ENCODE peak calls at places on chromosomes 4 and X, in four cellular contexts. W is CD8-positive, alpha-beta memory T cell; S is neuronal stem cell; B is psoas muscle. L is an unnamed sample.

GRCh38 chr4:8671712-8672290 is 79.2 kb downstream of the CPZ start:
- DNase-seq in W (no peak), B (no peak), S (no peak), L (no peak)

GRCh38 chr4:165308174-165308573 is 19.3 kb upstream of the MSMO1 start:
- DNase-seq in W (no peak), S (no peak), B (no peak), L (no peak)

GRCh38 chrX:154294791-154295580 is at the start of gene TEX28:
- DNase-seq in S (no peak), B (no peak), W (no peak), L (no peak)

GRCh38 chr4:74934016-74934821 is 1.3 kb downstream of the PARM1 start:
- DNase-seq in B (peak), S (no peak), W (no peak), L (no peak)

GRCh38 chrX:112865464-112866025 is 24.9 kb upstream of the AMOT start:
- DNase-seq in B (no peak), W (no peak), S (no peak), L (no peak)

GRCh38 chr4:123466080-123466785 is 69.6 kb downstream of the SPRY1 start:
- DNase-seq in S (no peak), W (no peak), B (no peak), L (no peak)

GRCh38 chr4:93396274-93396673 is 432.3 kb upstream of the ATOH1 start:
- DNase-seq in W (no peak), B (no peak), S (no peak), L (no peak)

GRCh38 chr4:158809611-158810486 is 41.0 kb downstream of the FNIP2 start:
- DNase-seq in S (no peak), W (peak), B (no peak), L (no peak)

GRCh38 chr4:129808242-129808641 is 712.3 kb downstream of the C4orf33 start:
- DNase-seq in W (no peak), S (no peak), B (no peak), L (no peak)

GRCh38 chr4:9898596-9899345 is 117.3 kb downstream of the DRD5 start:
- DNase-seq in W (no peak), B (no peak), S (peak), L (no peak)

GRCh38 chr4:145528601-145529000 is 46.9 kb downstream of the SMAD1 start:
- DNase-seq in S (no peak), W (no peak), B (no peak), L (no peak)

GRCh38 chrX:155767101-155767878 is 113.9 kb upstream of the VAMP7 start:
- DNase-seq in W (peak), S (peak), B (peak), L (no peak)

GRCh38 chrX:111483140-111483539 is 28.3 kb upstream of the SERTM2 start:
- DNase-seq in B (no peak), S (no peak), W (no peak), L (no peak)

GRCh38 chr4:17366496-17366895 is 145.4 kb downstream of the QDPR start:
- DNase-seq in W (no peak), B (no peak), S (no peak), L (no peak)

GRCh38 chrX:150610038-150610437 is 41.6 kb downstream of the MTM1 start:
- DNase-seq in B (no peak), S (no peak), W (no peak), L (no peak)

GRCh38 chr4:56424697-56425514 is 10.5 kb downstream of the PPAT start:
- DNase-seq in B (no peak), W (peak), S (no peak), L (no peak)

GRCh38 chr4:1910643-1911042 is 39.5 kb downstream of the NSD2 start:
- DNase-seq in B (no peak), W (no peak), S (peak), L (no peak)

GRCh38 chr4:35151816-35152572 is 1092.3 kb downstream of the ARAP2 start:
- DNase-seq in S (no peak), W (no peak), B (no peak), L (no peak)

GRCh38 chrX:102067966-102068723 is 57.3 kb upstream of the TCEAL2 start:
- DNase-seq in S (no peak), B (no peak), W (no peak), L (no peak)

GRCh38 chr4:43047044-43047443 is 154.5 kb downstream of the GRXCR1 start:
- DNase-seq in W (no peak), S (no peak), B (no peak), L (no peak)

GRCh38 chrX:130625381-130625780 is 223.6 kb downstream of the RBMX2 start:
- DNase-seq in S (no peak), W (no peak), B (no peak), L (no peak)

GRCh38 chr4:139227729-139228404 is 50.8 kb upstream of the ELF2 start:
- DNase-seq in W (no peak), S (no peak), B (no peak), L (no peak)

GRCh38 chr4:78362310-78362709 is 189.3 kb upstream of the ANXA3 start:
- DNase-seq in W (no peak), S (no peak), B (no peak), L (no peak)

GRCh38 chr4:985123-985830 is 1.6 kb upstream of the IDUA start:
- DNase-seq in W (peak), B (peak), S (no peak), L (no peak)

GRCh38 chr4:143254479-143255216 is 69.9 kb downstream of the USP38 start:
- DNase-seq in S (no peak), B (no peak), W (no peak), L (no peak)

GRCh38 chr4:38917481-38918025 is 49.9 kb downstream of the FAM114A1 start:
- DNase-seq in B (no peak), W (no peak), S (no peak), L (no peak)

GRCh38 chr4:184487503-184487902 is 13.2 kb upstream of the IRF2 start:
- DNase-seq in B (no peak), S (no peak), W (no peak), L (no peak)

GRCh38 chrX:140440891-140441290 is 64.0 kb downstream of the SOX3 start:
- DNase-seq in W (no peak), S (no peak), B (no peak), L (no peak)

GRCh38 chrX:54865208-54865607 is 55.4 kb upstream of the TRO start:
- DNase-seq in B (no peak), W (no peak), S (no peak), L (no peak)

GRCh38 chr4:181957088-181957487 is 286.1 kb upstream of the TENM3 start:
- DNase-seq in S (no peak), W (no peak), B (no peak), L (no peak)

GRCh38 chr4:56641494-56642051 is 39.5 kb downstream of the HOPX start:
- DNase-seq in S (no peak), B (no peak), W (no peak), L (peak)

GRCh38 chr4:165909947-165910346 is 36.9 kb downstream of the TLL1 start:
- DNase-seq in B (no peak), W (no peak), S (no peak), L (no peak)

GRCh38 chrX:118016422-118016821 is 100.2 kb downstream of the KLHL13 start:
- DNase-seq in S (no peak), B (no peak), W (no peak), L (no peak)

GRCh38 chr4:88275516-88275915 is 8.8 kb downstream of the PPM1K start:
- DNase-seq in W (no peak), S (no peak), B (no peak), L (no peak)

GRCh38 chr4:103915224-103915869 is 195.6 kb upstream of the TACR3 start:
- DNase-seq in S (no peak), B (no peak), W (no peak), L (no peak)

GRCh38 chr4:80307183-80307735 is 28.3 kb upstream of the CFAP299 start:
- DNase-seq in W (no peak), B (no peak), S (no peak), L (no peak)
- H3K27ac ChIP-seq in W (no peak), B (no peak), S (no peak), L (peak)

GRCh38 chrX:37986893-37987292 is 19.5 kb upstream of the SYTL5 start:
- DNase-seq in B (no peak), S (no peak), W (no peak), L (no peak)
- H3K27ac ChIP-seq in B (no peak), S (no peak), W (no peak), L (no peak)

GRCh38 chrX:11462136-11462535 is 168.9 kb downstream of the AMELX start:
- DNase-seq in B (no peak), W (no peak), S (no peak), L (no peak)
- H3K27ac ChIP-seq in B (no peak), W (no peak), S (no peak), L (no peak)

GRCh38 chr4:85595098-85595775 is 120.3 kb downstream of the ARHGAP24 start:
- DNase-seq in B (no peak), W (no peak), S (no peak), L (no peak)
- H3K27ac ChIP-seq in B (no peak), W (no peak), S (no peak), L (no peak)

DNA sequence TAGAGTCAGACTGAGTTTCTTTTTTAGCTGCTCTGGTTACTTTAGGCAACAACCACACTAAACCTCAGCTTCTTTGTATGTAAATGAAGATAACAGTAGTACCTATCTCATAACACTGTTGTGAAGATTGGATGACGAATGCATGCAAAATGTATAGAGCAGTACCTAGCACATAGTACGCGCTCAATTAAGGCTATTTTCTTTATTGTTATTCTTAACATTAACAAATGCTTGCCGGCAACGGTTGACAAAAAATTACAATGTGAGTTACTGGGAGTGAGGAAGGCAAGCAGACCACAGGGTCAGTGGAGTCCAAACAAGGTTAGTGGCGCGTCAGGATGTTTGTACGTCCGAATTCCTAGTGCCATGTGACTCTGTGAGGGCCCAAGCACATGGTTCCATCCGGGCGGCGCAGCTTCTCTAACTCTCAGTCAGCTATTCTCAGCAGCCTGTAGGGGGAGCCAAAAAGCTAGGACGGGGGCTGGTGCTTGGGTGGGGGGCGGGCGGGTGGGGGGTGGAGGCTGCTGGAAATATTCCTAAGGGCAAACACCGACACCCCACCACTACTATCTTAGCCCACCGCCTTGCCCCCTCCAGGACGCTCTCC is 795 bp upstream of the NALF2 start:
- DNase-seq in B (no peak), S (no peak), W (no peak), L (no peak)
- H3K27ac ChIP-seq in B (no peak), S (peak), W (no peak), L (peak)

GRCh38 chr4:80233390-80233789 is 33.1 kb upstream of the FGF5 start:
- DNase-seq in S (no peak), B (no peak), W (no peak), L (no peak)

GRCh38 chr4:80232707-80233370 is 33.6 kb upstream of the FGF5 start:
- DNase-seq in B (no peak), S (no peak), W (no peak), L (no peak)

GRCh38 chr4:80239480-80239879 is 27.0 kb upstream of the FGF5 start:
- DNase-seq in B (no peak), W (no peak), S (no peak), L (no peak)

GRCh38 chr4:80237992-80238391 is 28.5 kb upstream of the FGF5 start:
- DNase-seq in W (no peak), S (no peak), B (no peak), L (peak)

DNA sequence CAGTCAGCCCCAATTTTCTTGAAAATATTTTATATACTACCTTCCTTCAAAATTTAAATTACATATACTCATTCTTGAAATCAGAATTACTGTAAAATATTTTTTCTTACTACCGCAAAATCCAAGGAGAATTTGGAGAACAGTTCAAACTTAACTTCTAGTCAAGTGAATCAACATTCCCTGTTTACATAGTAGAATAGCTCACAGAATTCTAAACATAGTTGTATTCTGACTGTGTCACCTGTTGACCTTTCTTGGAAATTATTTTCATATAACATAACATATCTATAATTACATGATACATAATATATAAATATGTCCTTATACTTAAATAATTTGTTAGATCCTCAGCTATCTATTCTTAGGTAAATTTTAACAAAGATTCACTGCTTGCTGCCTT is 31.0 kb upstream of the FGF5 start:
- DNase-seq in S (no peak), W (no peak), B (no peak), L (no peak)
- H3K27ac ChIP-seq in S (no peak), W (no peak), B (no peak), L (no peak)

DNA sequence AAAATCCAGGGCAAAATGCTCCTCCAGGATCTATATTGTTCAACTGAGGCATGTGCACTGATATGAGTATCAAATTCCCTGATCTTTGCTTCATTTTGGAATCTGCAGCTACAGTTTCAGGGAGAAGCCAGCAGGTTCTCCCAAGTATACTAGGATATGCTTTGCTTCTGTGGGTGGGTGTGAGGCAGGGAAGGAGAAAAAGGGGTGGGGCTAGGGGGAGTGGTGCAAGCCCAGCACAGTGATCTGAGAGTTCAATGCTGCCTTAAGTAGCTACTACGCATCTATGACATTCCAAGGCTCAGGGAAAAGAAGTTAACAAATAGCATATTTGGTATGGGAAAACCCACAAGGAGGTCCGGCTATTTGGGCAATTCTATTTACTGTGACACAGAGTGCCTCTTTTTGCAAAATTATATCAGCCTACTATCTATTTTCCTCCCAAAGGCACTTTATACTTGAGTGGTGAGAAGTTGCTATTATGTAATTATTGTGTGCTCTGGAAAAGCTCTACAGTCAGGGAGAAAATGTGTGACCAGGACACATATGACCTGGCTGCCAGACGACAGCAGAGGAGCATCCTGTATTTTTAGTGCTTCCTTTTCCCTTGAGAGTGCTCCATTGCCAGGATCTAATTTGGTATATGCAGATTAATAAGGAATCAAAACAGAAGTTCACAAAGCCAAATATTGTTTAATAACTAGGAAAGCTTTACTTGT is 162.0 kb downstream of the RNF150 start:
- DNase-seq in S (no peak), W (no peak), B (no peak), L (no peak)
- H3K27ac ChIP-seq in S (no peak), W (no peak), B (no peak), L (no peak)

DNA sequence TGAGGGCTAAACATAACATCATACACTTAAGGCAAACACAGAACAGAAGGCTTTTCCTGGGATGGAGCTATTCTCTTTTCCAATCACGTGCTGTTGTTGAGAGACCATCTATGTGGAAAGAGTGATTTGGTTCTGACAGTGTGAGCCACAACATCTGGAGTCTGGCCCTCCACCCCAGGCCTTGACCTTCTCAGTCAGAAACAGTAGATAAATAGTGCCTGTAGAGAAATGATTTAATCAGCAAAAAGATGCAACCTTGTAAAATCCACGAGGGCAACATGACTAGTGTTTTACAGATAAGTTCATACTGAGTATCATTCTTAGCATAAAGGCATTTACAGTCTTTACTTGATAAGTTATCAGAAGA is 10.8 kb upstream of the SFRP2 start:
- DNase-seq in W (no peak), B (peak), S (no peak), L (no peak)
- H3K27ac ChIP-seq in W (no peak), B (no peak), S (no peak), L (no peak)

L was measured in keratinocyte.